ENCODE peak calls at places on chromosomes 4 and X, in eight cellular contexts. C, H, E, Q, D, F, I and Y are unnamed samples.

GRCh38 chrX:46328133-46328532 is 217.1 kb downstream of the ZNF674 start:
- DNase-seq in Q (no peak), H (no peak), C (no peak), F (no peak), E (no peak), I (no peak), D (no peak), Y (no peak)

GRCh38 chrX:99939883-99940232 is 470.2 kb downstream of the PCDH19 start:
- DNase-seq in Q (no peak), D (no peak), C (no peak), F (no peak), H (no peak), E (no peak), I (no peak), Y (no peak)

GRCh38 chrX:103309860-103310591 is 764 bp downstream of the BEX2 start:
- DNase-seq in C (no peak), Q (no peak), I (peak; percentile 28), D (peak; percentile 10), F (no peak), H (no peak), E (no peak), Y (no peak)

GRCh38 chrX:72262077-72262476 is 15.0 kb downstream of the RPS4X start:
- DNase-seq in E (no peak), Q (no peak), D (no peak), C (no peak), H (peak; percentile 90), I (no peak), F (no peak), Y (no peak)

GRCh38 chr4:154719087-154719486 is 24.7 kb upstream of the LRAT start:
- DNase-seq in F (no peak), C (no peak), E (no peak), Q (no peak), H (no peak), D (no peak), I (no peak), Y (no peak)

GRCh38 chrX:119459181-119459580 is 9.1 kb upstream of the SLC25A5 start:
- DNase-seq in I (no peak), D (no peak), E (no peak), H (no peak), F (no peak), C (no peak), Q (no peak), Y (no peak)

GRCh38 chr4:128869801-128870509 is 60.5 kb downstream of the JADE1 start:
- DNase-seq in F (no peak), H (no peak), C (no peak), D (no peak), Q (no peak), I (no peak), E (no peak), Y (no peak)

GRCh38 chrX:39063037-39063436 is 261.8 kb downstream of the MID1IP1 start:
- DNase-seq in D (no peak), C (no peak), E (no peak), Q (no peak), H (peak; percentile 88), I (no peak), F (no peak), Y (no peak)

GRCh38 chrX:19543951-19544359 is 28.6 kb upstream of the MAP3K15 start:
- DNase-seq in I (no peak), E (peak; percentile 82), F (no peak), H (no peak), D (no peak), Q (no peak), C (no peak), Y (no peak)

GRCh38 chrX:72255445-72255844 is 16.6 kb upstream of the ERCC6L start:
- DNase-seq in I (peak; percentile 46), Q (no peak), F (no peak), D (peak; percentile 40), E (peak; percentile 4), H (peak; percentile 92), C (no peak), Y (no peak)

GRCh38 chr4:118954246-118954645 is 65.6 kb downstream of the SYNPO2 start:
- DNase-seq in H (peak; percentile 25), I (no peak), D (no peak), Q (no peak), F (no peak), E (no peak), C (no peak), Y (peak; percentile 56)

GRCh38 chr4:8140915-8141314 is 17.7 kb downstream of the ABLIM2 start:
- DNase-seq in I (no peak), E (no peak), D (no peak), Q (no peak), H (no peak), C (no peak), F (no peak), Y (no peak)

GRCh38 chr4:148007303-148007702 is 275.4 kb downstream of the ARHGAP10 start:
- DNase-seq in C (peak; percentile 99), H (no peak), F (no peak), E (no peak), D (no peak), I (no peak), Q (peak; percentile 93), Y (no peak)